ENCODE peak calls at places on chromosomes 5 and 9, in five cellular contexts. One of them, this sample, is unnamed.

GRCh38 chr5:33235824-33236223 is 204.9 kb upstream of the TARS1 start:
- DNase-seq in uterus: no peak
- DNase-seq in transverse colon: no peak
- DNase-seq in esophagus squamous epithelium: no peak
- DNase-seq in heart left ventricle: no peak
- DNase-seq in this sample: no peak

GRCh38 chr5:69414885-69415583 is at the start of gene MARVELD2:
- DNase-seq in uterus: peak; percentile 15
- DNase-seq in transverse colon: peak; percentile 94
- DNase-seq in esophagus squamous epithelium: no peak
- DNase-seq in heart left ventricle: peak; percentile 79
- DNase-seq in this sample: peak; percentile 63

GRCh38 chr9:113516840-113517577 is 53.5 kb downstream of the RGS3 start:
- DNase-seq in uterus: no peak
- DNase-seq in transverse colon: peak; percentile 63
- DNase-seq in esophagus squamous epithelium: no peak
- DNase-seq in heart left ventricle: no peak
- DNase-seq in this sample: no peak

GRCh38 chr9:96453625-96454024 is 3.7 kb downstream of the HABP4 start:
- DNase-seq in uterus: no peak
- DNase-seq in transverse colon: no peak
- DNase-seq in esophagus squamous epithelium: no peak
- DNase-seq in heart left ventricle: no peak
- DNase-seq in this sample: no peak

GRCh38 chr9:84711398-84711777 is 41.9 kb downstream of the NTRK2 start:
- DNase-seq in uterus: no peak
- DNase-seq in transverse colon: no peak
- DNase-seq in esophagus squamous epithelium: no peak
- DNase-seq in heart left ventricle: no peak
- DNase-seq in this sample: no peak

GRCh38 chr5:152349683-152350526 is 55.2 kb downstream of the NMUR2 start:
- DNase-seq in uterus: no peak
- DNase-seq in transverse colon: peak; percentile 8
- DNase-seq in esophagus squamous epithelium: no peak
- DNase-seq in heart left ventricle: no peak
- DNase-seq in this sample: no peak

GRCh38 chr5:119411935-119412623 is 40.2 kb upstream of the HSD17B4 start:
- DNase-seq in uterus: peak; percentile 68
- DNase-seq in transverse colon: peak; percentile 63
- DNase-seq in esophagus squamous epithelium: no peak
- DNase-seq in heart left ventricle: no peak
- DNase-seq in this sample: peak; percentile 71

GRCh38 chr5:60196382-60197113 is 303.0 kb upstream of the PDE4D start:
- DNase-seq in uterus: peak; percentile 42
- DNase-seq in transverse colon: no peak
- DNase-seq in esophagus squamous epithelium: no peak
- DNase-seq in heart left ventricle: no peak
- DNase-seq in this sample: peak; percentile 36

GRCh38 chr9:92350740-92351133 is 25.0 kb downstream of the CENPP start:
- DNase-seq in uterus: no peak
- DNase-seq in transverse colon: no peak
- DNase-seq in esophagus squamous epithelium: no peak
- DNase-seq in heart left ventricle: no peak
- DNase-seq in this sample: no peak

GRCh38 chr5:6907320-6907918 is 194.2 kb downstream of the TENT4A start:
- DNase-seq in uterus: no peak
- DNase-seq in transverse colon: no peak
- DNase-seq in esophagus squamous epithelium: no peak
- DNase-seq in heart left ventricle: no peak
- DNase-seq in this sample: no peak

GRCh38 chr5:175797521-175798038 is 73.8 kb upstream of the CPLX2 start:
- DNase-seq in uterus: no peak
- DNase-seq in transverse colon: no peak
- DNase-seq in esophagus squamous epithelium: no peak
- DNase-seq in heart left ventricle: no peak
- DNase-seq in this sample: no peak
- H3K4me3 ChIP-seq in uterus: no peak overlapping the region
- H3K4me3 ChIP-seq in transverse colon: no peak overlapping the region
- H3K4me3 ChIP-seq in esophagus squamous epithelium: peak overlapping the region; percentile 44
- H3K4me3 ChIP-seq in heart left ventricle: no peak overlapping the region
- H3K4me3 ChIP-seq in this sample: no peak overlapping the region

DNA sequence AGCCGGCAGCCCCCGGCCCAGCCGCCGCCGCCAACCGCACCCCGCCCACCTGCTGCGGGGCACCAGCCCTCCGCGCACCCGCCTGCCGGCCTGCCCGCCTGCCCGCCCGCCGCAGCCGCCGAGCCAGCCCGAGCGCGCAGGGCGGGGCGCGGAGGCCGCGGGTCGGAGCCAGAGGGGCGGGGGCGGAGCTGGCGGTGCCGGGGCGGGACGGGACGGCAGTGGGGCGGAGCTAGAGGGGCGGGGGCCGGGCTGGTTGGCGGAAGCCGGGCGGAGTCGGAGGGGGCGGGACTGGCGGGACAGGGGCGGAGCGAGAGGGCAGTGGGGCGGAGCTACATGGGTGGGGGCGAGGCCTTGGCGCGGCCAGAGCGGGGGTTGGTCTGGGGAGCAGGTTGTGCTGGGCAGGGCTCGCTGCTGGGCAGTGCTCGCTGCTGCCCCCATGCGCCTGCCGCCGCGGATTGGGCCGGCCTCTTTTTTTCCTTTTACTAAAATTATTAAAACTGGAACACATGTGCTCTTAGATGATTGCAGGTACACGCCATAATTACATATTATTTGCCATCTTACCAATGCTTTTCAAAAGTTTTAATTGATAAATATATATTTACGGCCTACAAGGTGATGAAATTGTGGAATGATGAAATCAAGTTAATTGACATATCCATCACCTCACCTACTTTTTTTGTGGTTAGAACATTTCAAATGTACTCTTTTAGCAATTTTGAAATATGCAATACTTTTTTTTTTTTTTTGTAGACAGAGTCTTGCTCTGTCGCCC is at the start of gene SH3GLB2:
- DNase-seq in uterus: peak; percentile 94
- DNase-seq in transverse colon: peak; percentile 97
- DNase-seq in esophagus squamous epithelium: peak; percentile 78
- DNase-seq in heart left ventricle: peak; percentile 99
- DNase-seq in this sample: peak; percentile 99
- TF ChIP-seq POLR2A in uterus: peak; percentile 67
- TF ChIP-seq POLR2A in transverse colon: no peak
- TF ChIP-seq POLR2A in esophagus squamous epithelium: no peak
- TF ChIP-seq POLR2A in heart left ventricle: no peak
- TF ChIP-seq POLR2A in this sample: no peak

DNA sequence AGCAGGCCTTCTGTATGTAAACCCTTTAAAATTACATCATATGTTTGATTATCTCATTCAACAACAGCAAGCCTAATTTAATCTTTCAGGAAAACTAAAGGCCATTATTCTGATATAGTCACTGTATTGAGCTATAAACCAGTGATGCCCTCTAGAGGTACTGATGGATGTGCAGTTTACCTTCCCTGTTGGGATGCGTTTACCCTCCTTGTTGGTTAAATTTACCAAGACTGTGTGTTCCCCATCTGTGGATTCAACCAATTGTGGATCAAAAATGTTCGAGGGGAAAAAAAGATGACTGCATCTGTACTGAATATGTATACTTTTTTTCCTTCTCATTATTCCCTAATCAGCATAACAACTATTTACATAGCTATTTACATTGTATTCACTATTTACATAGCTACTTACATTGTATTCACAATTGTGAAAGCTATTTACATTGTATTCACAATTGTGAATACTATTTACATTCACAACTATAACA is 3.7 kb upstream of the BAAT start:
- DNase-seq in uterus: no peak
- DNase-seq in transverse colon: no peak
- DNase-seq in esophagus squamous epithelium: no peak
- DNase-seq in heart left ventricle: no peak
- DNase-seq in this sample: no peak
- TF ChIP-seq CTCF in uterus: no peak
- TF ChIP-seq CTCF in transverse colon: peak; percentile 10
- TF ChIP-seq CTCF in esophagus squamous epithelium: no peak
- TF ChIP-seq CTCF in heart left ventricle: no peak
- TF ChIP-seq CTCF in this sample: no peak

GRCh38 chr5:138508958-138509357 is 34.1 kb downstream of the ETF1 start:
- DNase-seq in uterus: no peak
- DNase-seq in transverse colon: no peak
- DNase-seq in esophagus squamous epithelium: no peak
- DNase-seq in heart left ventricle: no peak
- DNase-seq in this sample: no peak
- H3K4me3 ChIP-seq in uterus: no peak overlapping the region
- H3K4me3 ChIP-seq in transverse colon: no peak overlapping the region
- H3K4me3 ChIP-seq in esophagus squamous epithelium: no peak overlapping the region
- H3K4me3 ChIP-seq in heart left ventricle: no peak overlapping the region
- H3K4me3 ChIP-seq in this sample: no peak overlapping the region

GRCh38 chr5:16461782-16462181 is 3.8 kb downstream of the ZNF622 start:
- DNase-seq in uterus: no peak
- DNase-seq in transverse colon: no peak
- DNase-seq in esophagus squamous epithelium: no peak
- DNase-seq in heart left ventricle: no peak
- DNase-seq in this sample: no peak

GRCh38 chr5:16464664-16465543 is 696 bp downstream of the ZNF622 start:
- DNase-seq in uterus: no peak
- DNase-seq in transverse colon: peak; percentile 16
- DNase-seq in esophagus squamous epithelium: no peak
- DNase-seq in heart left ventricle: peak; percentile 56
- DNase-seq in this sample: no peak

GRCh38 chr5:16467363-16468219 is 2.0 kb upstream of the ZNF622 start:
- DNase-seq in uterus: no peak
- DNase-seq in transverse colon: no peak
- DNase-seq in esophagus squamous epithelium: no peak
- DNase-seq in heart left ventricle: no peak
- DNase-seq in this sample: no peak

GRCh38 chr5:16461026-16461425 is 4.6 kb downstream of the ZNF622 start:
- DNase-seq in uterus: no peak
- DNase-seq in transverse colon: no peak
- DNase-seq in esophagus squamous epithelium: no peak
- DNase-seq in heart left ventricle: no peak
- DNase-seq in this sample: no peak

DNA sequence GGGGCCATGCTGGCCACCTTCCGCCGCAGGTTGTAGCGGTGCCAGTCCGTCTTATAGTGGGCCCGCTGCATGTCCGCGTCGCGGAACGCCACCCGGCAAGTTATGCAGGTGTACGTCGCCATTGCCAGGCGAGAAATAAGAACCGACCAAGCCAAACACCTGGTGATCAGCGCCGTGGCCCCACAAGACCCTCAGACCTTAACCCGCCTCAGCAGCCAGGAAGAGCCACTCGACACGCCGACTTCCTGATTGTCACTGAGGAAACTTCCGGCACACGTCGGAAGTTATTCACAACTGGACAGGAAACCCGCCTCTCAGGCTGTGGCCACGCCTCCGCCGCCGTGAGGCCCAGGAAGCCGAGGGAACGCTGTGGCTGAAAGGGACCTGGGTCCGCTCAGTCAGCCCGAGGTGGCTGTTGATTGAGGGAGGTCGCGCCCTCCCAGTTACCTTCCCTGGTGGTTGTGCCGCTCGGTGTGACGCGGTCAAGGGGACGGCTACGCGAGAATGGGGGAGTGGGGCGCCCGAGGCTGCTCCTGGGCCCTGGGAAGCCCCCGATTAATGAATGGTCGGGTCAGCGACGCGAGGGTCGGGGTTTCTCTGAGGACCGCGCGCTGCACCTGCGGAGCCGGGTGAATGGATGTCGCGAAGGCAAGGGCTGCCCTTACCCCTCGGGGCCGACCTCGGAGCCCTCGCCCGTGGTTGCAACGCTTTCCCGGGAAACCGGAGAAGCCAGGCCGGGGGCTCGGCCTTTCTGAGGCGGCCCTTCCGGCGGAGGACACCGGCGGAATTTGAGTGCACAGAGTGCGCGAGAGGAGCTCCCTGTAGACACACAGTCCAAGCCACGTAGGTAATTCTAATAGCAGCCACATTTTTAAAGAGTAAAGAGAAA is at the start of gene ZNF622:
- DNase-seq in uterus: peak; percentile 83
- DNase-seq in transverse colon: peak; percentile 94
- DNase-seq in esophagus squamous epithelium: peak; percentile 54
- DNase-seq in heart left ventricle: peak; percentile 93
- DNase-seq in this sample: peak; percentile 98
- TF ChIP-seq POLR2A in uterus: peak; percentile 71
- TF ChIP-seq POLR2A in transverse colon: peak; percentile 92
- TF ChIP-seq POLR2A in esophagus squamous epithelium: peak; percentile 76
- TF ChIP-seq POLR2A in heart left ventricle: peak; percentile 31
- TF ChIP-seq POLR2A in this sample: peak; percentile 59